ENCODE peak calls at places on chromosome 14, in four cellular contexts. F, A, R and X are unnamed samples.

GRCh38 chr14:77031680-77032482 is 3.4 kb upstream of the IRF2BPL start:
- DNase-seq in A (no peak), F (no peak), R (no peak), X (no peak)

GRCh38 chr14:92464716-92465115 is 48.9 kb upstream of the RIN3 start:
- DNase-seq in F (no peak), R (no peak), A (no peak), X (no peak)

GRCh38 chr14:71552809-71553208 is 379.4 kb upstream of the RGS6 start:
- DNase-seq in F (no peak), A (no peak), R (no peak), X (no peak)

GRCh38 chr14:105532735-105533141 is 6.4 kb downstream of the TMEM121 start:
- DNase-seq in R (no peak), A (peak), F (no peak), X (no peak)

GRCh38 chr14:38505221-38506095 is 249.6 kb upstream of the CLEC14A start:
- DNase-seq in R (no peak), A (no peak), F (no peak), X (no peak)

GRCh38 chr14:101716077-101716950 is 45.2 kb upstream of the PPP2R5C start:
- DNase-seq in F (no peak), A (peak), R (no peak), X (no peak)

GRCh38 chr14:61188936-61189808 is 92.0 kb downstream of the TMEM30B start:
- DNase-seq in A (peak), F (peak), R (no peak), X (no peak)

GRCh38 chr14:91041450-91041849 is 19.0 kb downstream of the RPS6KA5 start:
- DNase-seq in A (no peak), R (no peak), F (no peak), X (no peak)

GRCh38 chr14:101809671-101810514 is 48.4 kb downstream of the PPP2R5C start:
- DNase-seq in F (peak), A (peak), R (peak), X (peak)

GRCh38 chr14:30291216-30291615 is 267.7 kb upstream of the G2E3 start:
- DNase-seq in F (no peak), R (no peak), A (no peak), X (no peak)

GRCh38 chr14:22569106-22569748 is 19.8 kb downstream of the DAD1 start:
- DNase-seq in A (no peak), R (no peak), F (no peak), X (no peak)

GRCh38 chr14:69615471-69616407 is 4.3 kb downstream of the SUSD6 start:
- DNase-seq in A (no peak), F (no peak), R (no peak), X (no peak)

GRCh38 chr14:53002576-53002975 is 51.7 kb upstream of the FERMT2 start:
- DNase-seq in A (peak), F (no peak), R (no peak), X (no peak)

GRCh38 chr14:35535794-35536112 is 1.8 kb downstream of the INSM2 start:
- DNase-seq in A (no peak), F (no peak), R (no peak), X (no peak)

GRCh38 chr14:95255487-95255886 is 64.2 kb downstream of the CLMN start:
- DNase-seq in F (peak), A (peak), R (peak), X (peak)

GRCh38 chr14:105843444-105844046 is 317.2 kb downstream of the TMEM121 start:
- DNase-seq in A (no peak), R (no peak), F (no peak), X (no peak)

GRCh38 chr14:72686832-72687231 is 207.1 kb downstream of the DPF3 start:
- DNase-seq in F (no peak), A (no peak), R (no peak), X (no peak)

GRCh38 chr14:90883782-90884181 is 67.6 kb upstream of the TTC7B start:
- DNase-seq in R (no peak), A (no peak), F (no peak), X (no peak)

GRCh38 chr14:104361921-104362681 is 217.5 kb upstream of the C14orf180 start:
- DNase-seq in R (no peak), A (no peak), F (no peak), X (no peak)

GRCh38 chr14:59275668-59276067 is 87.2 kb downstream of the DAAM1 start:
- DNase-seq in A (no peak), F (no peak), R (no peak), X (peak)
- TF ChIP-seq ZNF274 in A (no peak), F (no peak), R (no peak), X (no peak)

GRCh38 chr14:93655078-93655750 is 133.1 kb downstream of the PRIMA1 start:
- DNase-seq in A (peak), R (no peak), F (peak), X (peak)
- TF ChIP-seq ZNF274 in A (no peak), R (no peak), F (no peak), X (no peak)

DNA sequence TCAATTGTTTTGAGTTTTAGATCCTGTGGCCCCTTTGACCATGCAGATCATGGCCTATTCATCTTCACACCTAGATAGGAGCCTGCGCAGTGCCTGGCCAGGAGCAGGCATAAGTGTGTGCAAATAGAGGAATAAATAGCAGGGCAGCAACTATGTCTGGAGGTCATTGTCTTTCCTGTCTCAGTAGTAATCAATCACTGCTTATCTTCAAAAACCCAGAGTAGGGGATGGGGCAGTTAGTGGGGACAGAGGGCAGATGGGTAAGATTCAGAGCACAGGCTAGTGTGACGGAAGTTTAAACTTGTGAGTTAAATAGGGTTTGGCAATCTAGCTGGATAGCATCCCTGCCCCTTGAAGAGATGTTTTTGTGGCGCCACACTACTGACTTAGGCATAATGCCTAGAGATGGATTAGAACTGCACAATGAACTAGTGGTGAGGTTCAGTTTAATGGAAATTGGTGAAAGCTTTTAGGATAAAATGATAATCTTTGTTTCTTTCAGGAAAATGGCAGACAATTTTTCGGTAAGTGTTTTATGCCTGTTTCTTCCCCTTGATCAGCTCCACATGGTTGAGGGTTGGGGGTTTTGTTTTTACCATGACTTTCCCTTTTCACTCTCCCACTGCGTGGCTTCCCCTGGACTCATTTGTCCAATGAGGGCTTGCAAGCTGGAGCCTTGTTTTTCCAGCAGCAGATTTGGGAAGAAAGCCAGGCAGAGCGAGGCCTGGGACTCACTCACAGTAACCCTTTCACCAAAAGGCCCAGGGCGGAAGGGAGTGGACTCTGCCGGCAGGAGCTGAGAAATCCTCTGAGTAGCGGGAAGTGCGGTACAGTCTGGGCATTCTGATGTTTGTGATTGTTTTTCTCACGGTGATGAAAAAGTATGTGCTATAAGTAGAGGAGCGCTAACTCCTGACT is 8.1 kb downstream of the LGALS3 start:
- DNase-seq in F (no peak), R (no peak), A (no peak), X (no peak)
- TF ChIP-seq ZNF274 in F (no peak), R (no peak), A (no peak), X (no peak)

DNA sequence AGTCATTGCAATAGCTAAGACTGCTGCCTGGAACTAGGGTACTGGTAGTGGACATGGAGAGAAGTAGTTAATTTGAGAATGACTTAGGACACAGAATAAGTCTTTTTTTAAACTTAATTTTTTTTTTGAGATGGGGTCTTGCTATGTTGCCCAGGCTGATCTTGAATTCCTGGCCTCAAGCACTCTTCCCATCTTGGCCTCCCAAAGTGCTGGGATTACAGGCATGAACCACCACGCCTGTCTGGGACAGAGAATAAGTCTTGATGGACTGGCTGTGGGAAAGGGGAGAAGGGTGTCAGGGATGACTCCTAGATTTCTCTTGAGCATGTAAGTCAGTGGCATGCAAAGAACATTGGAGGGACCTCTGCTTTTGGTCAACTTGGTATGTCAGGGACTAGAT is 42.9 kb downstream of the LIN52 start:
- DNase-seq in F (no peak), R (no peak), A (no peak), X (no peak)
- TF ChIP-seq ZNF274 in F (no peak), R (no peak), A (no peak), X (no peak)

GRCh38 chr14:102849522-102850379 is 72.5 kb downstream of the TRAF3 start:
- DNase-seq in R (no peak), A (no peak), F (no peak), X (no peak)

GRCh38 chr14:102854397-102854703 is 68.1 kb upstream of the AMN start:
- DNase-seq in R (no peak), A (no peak), F (no peak), X (no peak)

GRCh38 chr14:102853703-102854396 is 68.6 kb upstream of the AMN start:
- DNase-seq in F (no peak), R (no peak), A (no peak), X (no peak)

GRCh38 chr14:102848830-102849521 is 71.7 kb downstream of the TRAF3 start:
- DNase-seq in A (no peak), R (no peak), F (no peak), X (no peak)
- TF ChIP-seq ZNF274 in A (no peak), R (no peak), F (no peak), X (no peak)

GRCh38 chr14:87434680-87435079 is 558.3 kb downstream of the GALC start:
- DNase-seq in R (no peak), F (no peak), A (no peak), X (no peak)

GRCh38 chr14:87432698-87433097 is 560.3 kb downstream of the GALC start:
- DNase-seq in A (no peak), R (no peak), F (no peak), X (no peak)

GRCh38 chr14:87434011-87434410 is 559.0 kb downstream of the GALC start:
- DNase-seq in F (no peak), R (no peak), A (no peak), X (no peak)

GRCh38 chr14:87430810-87431209 is 562.2 kb downstream of the GALC start:
- DNase-seq in R (no peak), A (no peak), F (no peak), X (no peak)
- TF ChIP-seq ZNF274 in R (no peak), A (no peak), F (no peak), X (no peak)

DNA sequence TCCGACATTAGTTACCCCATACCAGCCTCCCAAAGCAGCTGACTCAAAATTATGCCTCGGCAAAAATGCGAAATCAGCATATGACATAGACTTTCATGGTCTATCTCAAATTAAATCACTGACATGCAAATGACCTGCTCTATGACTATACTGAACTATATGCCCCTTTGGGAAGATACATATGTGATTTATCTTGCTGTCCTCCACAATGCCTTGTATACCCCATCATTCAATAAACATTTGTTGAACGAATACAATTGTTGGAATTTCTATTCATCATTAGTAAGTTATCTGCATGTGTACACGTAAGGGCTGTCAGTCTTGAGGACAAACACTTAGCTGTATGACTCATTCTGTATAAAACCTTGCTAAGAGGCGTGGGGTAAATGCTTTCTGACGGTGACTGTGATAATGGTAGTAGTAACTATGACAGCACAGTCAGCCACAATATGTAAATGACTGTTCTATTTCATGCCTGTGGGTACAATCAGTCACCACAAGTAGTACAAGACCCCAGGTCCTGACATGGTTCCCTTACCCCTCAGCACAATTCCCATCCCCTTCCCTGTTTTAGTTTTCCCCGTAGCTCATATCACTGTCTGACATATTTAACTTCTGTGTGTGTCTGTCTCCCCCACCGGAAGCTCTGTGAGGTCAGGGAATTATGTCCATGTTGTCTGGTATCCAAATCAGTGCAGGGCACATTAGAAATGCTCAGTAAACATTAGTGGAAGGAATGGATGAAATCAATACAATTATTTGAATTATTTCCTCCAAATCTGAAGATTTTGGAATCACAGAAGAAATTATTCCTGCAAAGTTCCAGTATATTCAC is 42.8 kb downstream of the STXBP6 start:
- DNase-seq in A (no peak), R (no peak), F (no peak), X (no peak)
- TF ChIP-seq ZNF274 in A (no peak), R (no peak), F (no peak), X (no peak)

DNA sequence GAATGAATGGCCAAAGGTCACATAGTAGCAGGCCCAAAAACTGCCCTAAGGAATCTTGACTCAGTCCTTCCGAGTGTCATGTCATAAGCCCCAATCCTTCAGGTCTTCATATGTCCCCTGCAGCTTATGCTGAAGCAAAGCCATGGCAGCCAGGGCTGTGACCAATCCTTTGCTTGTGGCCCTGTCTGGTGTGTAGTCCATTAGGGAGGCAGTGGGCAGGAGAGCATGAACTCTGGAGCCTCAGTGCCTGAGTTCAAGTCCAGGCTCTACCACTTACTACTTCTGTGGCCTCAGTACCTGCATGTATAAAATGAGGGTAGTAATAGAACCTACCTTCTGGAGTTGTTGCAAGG is 20.3 kb downstream of the PLEKHG3 start:
- DNase-seq in R (no peak), A (no peak), F (no peak), X (no peak)
- TF ChIP-seq ZNF274 in R (no peak), A (no peak), F (no peak), X (no peak)

DNA sequence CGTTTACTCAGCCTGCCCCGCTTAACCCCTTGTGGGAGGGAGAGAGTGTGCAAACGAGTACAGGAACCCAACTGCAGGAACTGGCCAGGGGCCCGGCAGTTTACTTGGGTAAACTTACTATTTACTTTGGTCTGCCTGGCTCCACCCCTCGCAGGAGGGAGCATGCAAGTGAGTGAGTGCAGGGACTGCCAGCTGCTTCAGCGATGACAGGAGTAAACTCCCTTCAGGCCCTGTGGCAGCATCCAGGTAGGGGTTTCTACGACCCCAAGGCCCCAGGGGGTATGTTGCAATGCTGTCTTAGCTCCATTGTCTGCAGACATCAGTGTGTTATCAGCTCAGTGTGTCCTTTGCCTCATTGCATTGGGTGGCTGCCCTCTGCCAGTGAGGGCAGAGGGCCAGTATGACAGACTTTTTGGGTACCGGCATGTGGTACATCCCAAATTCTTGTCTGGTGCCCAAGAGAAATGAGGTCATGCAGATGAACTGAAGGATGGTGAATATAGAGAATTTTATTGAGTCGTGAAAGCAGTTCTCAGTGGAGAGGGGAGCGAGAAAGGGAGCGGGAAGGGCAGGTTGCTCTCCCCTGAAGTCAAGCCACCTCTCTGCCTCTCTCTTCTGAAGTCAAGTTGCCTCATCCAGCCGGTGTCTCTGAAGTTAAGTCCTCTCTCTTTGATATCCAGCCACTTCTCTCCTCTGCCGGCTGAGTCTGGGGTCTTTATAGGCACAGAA is 181.8 kb downstream of the FUT8 start:
- DNase-seq in A (no peak), F (no peak), R (peak), X (no peak)
- TF ChIP-seq ZNF274 in A (no peak), F (no peak), R (no peak), X (no peak)